ENCODE peak calls at places on chromosomes 3 and 15, in four cellular contexts. N, P, X and E are unnamed samples.

GRCh38 chr3:99635348-99635747 is 3.0 kb upstream of the COL8A1 start:
- DNase-seq in N (no peak), P (no peak), X (no peak), E (no peak)

GRCh38 chr3:157261000-157261399 is 101.1 kb upstream of the CCNL1 start:
- DNase-seq in N (no peak), P (no peak), X (no peak), E (no peak)

GRCh38 chr15:25731411-25731810 is 131.7 kb downstream of the ATP10A start:
- DNase-seq in N (no peak), P (no peak), X (no peak), E (no peak)

GRCh38 chr15:31372635-31373091 is 46.0 kb downstream of the KLF13 start:
- DNase-seq in N (peak), P (peak), X (peak), E (peak)

GRCh38 chr3:197372076-197372661 is 73.8 kb upstream of the DLG1 start:
- DNase-seq in N (no peak), P (peak), X (no peak), E (peak)

GRCh38 chr15:64343222-64343621 is 12.8 kb downstream of the CSNK1G1 start:
- DNase-seq in N (no peak), P (peak), X (no peak), E (no peak)

GRCh38 chr15:94584833-94585244 is 353.5 kb downstream of the MCTP2 start:
- DNase-seq in N (no peak), P (no peak), X (no peak), E (no peak)

GRCh38 chr3:11385908-11386307 is 113.7 kb downstream of the ATG7 start:
- DNase-seq in N (no peak), P (peak), X (no peak), E (peak)

GRCh38 chr15:23416349-23417276 is 30.4 kb downstream of the GOLGA6L2 start:
- DNase-seq in N (peak), P (no peak), X (no peak), E (no peak)

GRCh38 chr3:138348950-138349739 is 766 bp downstream of the MRAS start:
- DNase-seq in N (peak), P (peak), X (no peak), E (peak)

GRCh38 chr3:171178714-171179113 is 152.2 kb upstream of the SLC2A2 start:
- DNase-seq in N (no peak), P (no peak), X (no peak), E (no peak)

GRCh38 chr3:64300790-64301423 is 75.6 kb upstream of the PRICKLE2 start:
- DNase-seq in N (no peak), P (peak), X (no peak), E (no peak)

GRCh38 chr3:64814360-64814759 is 126.6 kb upstream of the ADAMTS9 start:
- DNase-seq in N (no peak), P (no peak), X (no peak), E (no peak)

GRCh38 chr3:187507266-187507665 is 139.1 kb downstream of the RTP4 start:
- DNase-seq in N (no peak), P (no peak), X (no peak), E (no peak)

GRCh38 chr3:9638147-9638546 is 11.2 kb upstream of the MTMR14 start:
- DNase-seq in N (no peak), P (no peak), X (no peak), E (no peak)

GRCh38 chr15:78195735-78196201 is 38.6 kb downstream of the ACSBG1 start:
- DNase-seq in N (peak), P (no peak), X (no peak), E (peak)

GRCh38 chr15:87312221-87312620 is 944.3 kb downstream of the NTRK3 start:
- DNase-seq in N (no peak), P (no peak), X (no peak), E (no peak)

GRCh38 chr15:80695911-80696651 is 971 bp downstream of the ABHD17C start:
- DNase-seq in N (no peak), P (no peak), X (no peak), E (peak)

GRCh38 chr15:87538327-87538834 is 718.2 kb downstream of the NTRK3 start:
- DNase-seq in N (no peak), P (no peak), X (no peak), E (no peak)

GRCh38 chr3:43248956-43249355 is 37.4 kb upstream of the SNRK start:
- DNase-seq in N (no peak), P (no peak), X (no peak), E (no peak)

GRCh38 chr3:123287051-123287961 is 85.6 kb downstream of the SEC22A start:
- DNase-seq in N (peak), P (no peak), X (no peak), E (no peak)

GRCh38 chr3:157920804-157921203 is 185.4 kb downstream of the SHOX2 start:
- DNase-seq in N (no peak), P (no peak), X (no peak), E (no peak)

GRCh38 chr3:143951351-143951971 is 20.2 kb upstream of the DIPK2A start:
- DNase-seq in N (no peak), P (peak), X (no peak), E (peak)

GRCh38 chr15:74265046-74265639 is 29.0 kb downstream of the CCDC33 start:
- DNase-seq in N (peak), P (peak), X (peak), E (peak)

GRCh38 chr3:95401693-95402092 is 1338.8 kb downstream of the NSUN3 start:
- DNase-seq in N (no peak), P (no peak), X (no peak), E (no peak)

GRCh38 chr15:74182131-74182530 is 8.6 kb downstream of the ISLR start:
- DNase-seq in N (no peak), P (no peak), X (no peak), E (no peak)

DNA sequence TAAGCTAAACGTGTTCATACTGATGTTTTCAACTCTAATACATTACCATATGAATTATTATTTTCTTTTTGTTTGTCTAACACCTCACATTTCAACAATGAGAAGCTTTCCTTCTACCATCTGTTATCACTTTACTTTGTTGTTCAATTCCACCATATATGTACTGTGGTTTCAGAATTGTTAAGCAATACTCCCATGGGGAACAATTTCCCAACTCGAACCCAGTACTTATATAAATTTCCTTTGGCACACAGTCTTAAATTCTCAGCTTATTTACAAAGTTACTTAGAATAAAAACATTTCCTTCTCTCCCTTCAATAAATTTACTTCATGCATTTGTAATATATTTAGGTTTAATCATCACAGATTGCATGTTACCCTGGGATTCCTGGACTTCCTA is 1764.4 kb downstream of the OTOL1 start:
- DNase-seq in N (no peak), P (no peak), X (no peak), E (no peak)
- H3K56ac ChIP-seq in N (no peak), P (no peak), X (no peak), E (no peak)

GRCh38 chr3:179589143-179589542 is 15.3 kb downstream of the MRPL47 start:
- DNase-seq in N (no peak), P (peak), X (no peak), E (no peak)

GRCh38 chr3:179591313-179591712 is 13.1 kb downstream of the MRPL47 start:
- DNase-seq in N (no peak), P (peak), X (no peak), E (no peak)

GRCh38 chr3:179590669-179591068 is 13.8 kb downstream of the MRPL47 start:
- DNase-seq in N (no peak), P (no peak), X (no peak), E (no peak)
- H3K18ac ChIP-seq in N (no peak), P (no peak), X (no peak), E (no peak)

DNA sequence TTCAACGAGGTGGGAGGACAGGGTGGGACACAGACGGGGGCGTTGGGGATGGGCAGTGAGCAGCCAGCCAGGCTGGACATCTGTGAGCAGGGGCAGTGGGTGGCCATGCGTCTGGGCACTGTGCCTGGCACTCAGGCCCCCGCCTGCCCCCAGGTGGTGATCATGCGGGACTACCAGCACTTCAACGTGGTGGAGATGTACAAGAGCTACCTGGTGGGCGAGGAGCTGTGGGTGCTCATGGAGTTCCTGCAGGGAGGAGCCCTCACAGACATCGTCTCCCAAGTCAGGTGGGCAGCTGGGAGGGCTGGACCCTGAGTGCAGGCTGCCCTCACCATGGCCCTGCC is 10.2 kb downstream of the ANKRD63 start:
- DNase-seq in N (no peak), P (no peak), X (no peak), E (no peak)
- H2BK15ac ChIP-seq in N (no peak), P (no peak), X (no peak), E (no peak)

GRCh38 chr3:89221913-89222312 is 114.5 kb downstream of the EPHA3 start:
- DNase-seq in N (no peak), P (no peak), X (no peak), E (no peak)
- H3K56ac ChIP-seq in N (no peak), P (no peak), X (no peak), E (no peak)

GRCh38 chr3:120450914-120451669 is at the start of gene FSTL1:
- DNase-seq in N (peak), P (peak), X (no peak), E (peak)
- H3K18ac ChIP-seq in N (peak), P (peak), X (peak), E (peak)

DNA sequence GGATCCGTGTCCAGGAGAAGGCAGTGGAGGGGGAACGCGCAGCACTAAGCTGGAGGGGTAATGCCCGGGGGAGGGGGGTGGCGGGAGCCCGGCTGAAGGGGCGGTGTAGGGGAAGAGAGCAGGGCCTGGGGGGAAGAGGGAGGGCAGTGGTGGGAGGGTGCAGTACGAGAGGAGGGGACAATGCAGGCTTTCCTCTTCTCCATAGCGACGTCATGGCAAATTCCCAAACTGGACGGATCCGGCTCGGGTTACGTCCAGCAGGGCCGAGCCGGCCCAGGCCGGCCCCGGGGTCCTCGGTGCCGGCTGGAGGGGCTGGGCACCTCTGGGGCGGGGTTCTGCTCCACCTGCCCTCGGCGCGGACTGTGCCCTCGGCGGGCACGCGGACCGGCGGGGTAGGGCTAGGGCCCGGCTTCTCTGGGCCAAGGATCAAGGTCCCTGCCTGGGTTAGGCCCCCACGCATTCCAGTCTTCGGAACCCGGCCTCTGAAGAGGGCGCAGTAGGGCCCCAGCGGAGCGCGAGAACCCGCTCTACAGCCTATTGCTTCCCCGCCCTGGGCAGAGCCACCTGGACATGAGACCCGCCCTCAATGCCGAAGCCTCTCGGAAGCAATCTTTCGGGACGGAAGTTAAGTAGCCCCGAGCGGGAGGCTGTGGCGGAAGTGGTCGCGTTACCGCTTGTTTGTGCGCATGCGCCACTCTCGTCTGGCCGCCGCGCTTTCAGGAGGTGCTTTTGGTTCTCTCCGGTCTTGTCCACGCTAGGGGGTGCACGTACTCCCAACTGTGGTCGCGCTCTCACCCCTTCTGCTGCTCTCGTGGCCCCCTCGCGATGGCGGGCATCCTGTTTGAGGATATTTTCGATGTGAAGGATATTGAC is 1.4 kb downstream of the POLR2H start:
- DNase-seq in N (peak), P (peak), X (peak), E (peak)
- H2BK15ac ChIP-seq in N (no peak), P (no peak), X (peak), E (no peak)